ENCODE peak calls at places on chromosomes 4 and X, in nine cellular contexts. One of them, this sample, is unnamed.

GRCh38 chr4:24794111-24794860 is 1.1 kb upstream of the SOD3 start:
- DNase-seq in HCT116: no peak
- DNase-seq in spleen: no peak
- DNase-seq in stomach: no peak
- DNase-seq in vagina: no peak
- DNase-seq in upper lobe of left lung: no peak
- DNase-seq in HepG2: no peak
- DNase-seq in transverse colon: peak; percentile 17
- DNase-seq in endothelial cell of umbilical vein: no peak
- DNase-seq in this sample: no peak

GRCh38 chr4:7397206-7398103 is 37.3 kb downstream of the PSAPL1 start:
- DNase-seq in HCT116: no peak
- DNase-seq in spleen: peak; percentile 47
- DNase-seq in stomach: no peak
- DNase-seq in vagina: no peak
- DNase-seq in upper lobe of left lung: peak; percentile 12
- DNase-seq in HepG2: no peak
- DNase-seq in transverse colon: no peak
- DNase-seq in endothelial cell of umbilical vein: no peak
- DNase-seq in this sample: no peak

GRCh38 chrX:15723887-15724517 is 14.1 kb upstream of the CA5B start:
- DNase-seq in HCT116: no peak
- DNase-seq in spleen: no peak
- DNase-seq in stomach: no peak
- DNase-seq in vagina: no peak
- DNase-seq in upper lobe of left lung: no peak
- DNase-seq in HepG2: no peak
- DNase-seq in transverse colon: no peak
- DNase-seq in endothelial cell of umbilical vein: no peak
- DNase-seq in this sample: no peak

GRCh38 chr4:176708771-176709311 is 83.9 kb downstream of the VEGFC start:
- DNase-seq in HCT116: no peak
- DNase-seq in spleen: no peak
- DNase-seq in stomach: no peak
- DNase-seq in vagina: no peak
- DNase-seq in upper lobe of left lung: no peak
- DNase-seq in HepG2: no peak
- DNase-seq in transverse colon: no peak
- DNase-seq in endothelial cell of umbilical vein: peak; percentile 74
- DNase-seq in this sample: no peak

GRCh38 chr4:26178874-26179273 is 141.9 kb upstream of the RBPJ start:
- DNase-seq in HCT116: no peak
- DNase-seq in spleen: no peak
- DNase-seq in stomach: no peak
- DNase-seq in vagina: no peak
- DNase-seq in upper lobe of left lung: no peak
- DNase-seq in HepG2: no peak
- DNase-seq in transverse colon: peak; percentile 28
- DNase-seq in endothelial cell of umbilical vein: no peak
- DNase-seq in this sample: no peak

GRCh38 chr4:165726831-165727230 is 146.2 kb upstream of the TLL1 start:
- DNase-seq in HCT116: no peak
- DNase-seq in spleen: no peak
- DNase-seq in stomach: no peak
- DNase-seq in vagina: no peak
- DNase-seq in upper lobe of left lung: no peak
- DNase-seq in HepG2: no peak
- DNase-seq in transverse colon: no peak
- DNase-seq in endothelial cell of umbilical vein: no peak
- DNase-seq in this sample: no peak

GRCh38 chrX:19889582-19890342 is 2.4 kb upstream of the SH3KBP1 start:
- DNase-seq in HCT116: peak; percentile 37
- DNase-seq in spleen: no peak
- DNase-seq in stomach: no peak
- DNase-seq in vagina: no peak
- DNase-seq in upper lobe of left lung: no peak
- DNase-seq in HepG2: peak; percentile 88
- DNase-seq in transverse colon: peak; percentile 17
- DNase-seq in endothelial cell of umbilical vein: no peak
- DNase-seq in this sample: no peak

GRCh38 chrX:70437921-70438665 is 6.5 kb upstream of the DLG3 start:
- DNase-seq in HCT116: no peak
- DNase-seq in spleen: no peak
- DNase-seq in stomach: no peak
- DNase-seq in vagina: no peak
- DNase-seq in upper lobe of left lung: no peak
- DNase-seq in HepG2: no peak
- DNase-seq in transverse colon: no peak
- DNase-seq in endothelial cell of umbilical vein: no peak
- DNase-seq in this sample: no peak

GRCh38 chr4:95732061-95732460 is 107.8 kb upstream of the PDHA2 start:
- DNase-seq in HCT116: no peak
- DNase-seq in spleen: no peak
- DNase-seq in stomach: no peak
- DNase-seq in vagina: no peak
- DNase-seq in upper lobe of left lung: no peak
- DNase-seq in HepG2: no peak
- DNase-seq in transverse colon: no peak
- DNase-seq in endothelial cell of umbilical vein: peak; percentile 13
- DNase-seq in this sample: no peak

GRCh38 chrX:39893417-39894338 is 204.1 kb downstream of the BCOR start:
- DNase-seq in HCT116: no peak
- DNase-seq in spleen: no peak
- DNase-seq in stomach: no peak
- DNase-seq in vagina: no peak
- DNase-seq in upper lobe of left lung: no peak
- DNase-seq in HepG2: no peak
- DNase-seq in transverse colon: no peak
- DNase-seq in endothelial cell of umbilical vein: no peak
- DNase-seq in this sample: no peak

DNA sequence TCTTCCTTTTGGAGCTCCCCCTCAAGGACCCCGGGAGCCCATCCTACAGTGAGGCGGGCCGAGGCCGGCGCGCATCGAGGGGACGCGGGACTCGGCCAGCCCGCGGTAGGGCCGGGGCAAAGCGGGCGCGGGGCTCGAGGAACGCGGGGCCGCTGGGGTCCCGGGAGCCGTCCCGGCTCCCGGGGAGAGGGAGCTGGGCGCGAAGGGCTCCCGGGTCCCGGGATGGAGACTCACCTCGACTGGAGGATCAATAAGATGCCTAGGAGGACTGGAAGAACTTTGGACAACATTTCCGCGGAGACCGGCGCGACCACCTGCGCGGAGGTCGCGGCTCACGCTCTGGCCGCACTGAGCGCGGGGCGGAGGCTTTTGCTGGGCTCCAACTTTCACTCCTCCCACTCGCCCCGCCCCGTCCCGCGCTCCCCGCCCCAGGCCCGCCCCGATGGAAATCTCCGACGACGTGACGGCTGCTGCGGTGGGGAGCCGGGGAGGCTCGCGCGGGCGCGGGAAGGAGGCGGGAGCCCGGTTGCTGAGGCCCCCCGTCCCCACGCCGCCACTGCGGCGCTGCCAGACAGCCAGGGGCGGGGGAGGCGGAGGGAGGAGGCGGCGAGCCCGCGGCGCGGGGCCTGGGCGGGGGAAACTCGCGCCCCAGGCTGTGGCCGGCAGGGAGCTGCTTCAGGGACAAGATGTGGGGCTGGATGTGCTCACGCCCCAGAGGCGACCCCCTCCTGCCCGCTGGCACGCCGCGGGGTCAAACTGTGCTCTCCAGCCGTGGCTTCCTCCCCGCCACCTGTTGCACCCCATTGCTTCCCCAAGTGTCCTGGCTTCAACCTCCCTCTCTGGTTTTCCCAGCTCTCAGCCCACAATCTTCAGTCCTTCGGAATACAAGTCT is at the start of gene GABRE:
- DNase-seq in HCT116: no peak
- DNase-seq in spleen: no peak
- DNase-seq in stomach: peak; percentile 28
- DNase-seq in vagina: no peak
- DNase-seq in upper lobe of left lung: peak; percentile 38
- DNase-seq in HepG2: no peak
- DNase-seq in transverse colon: peak; percentile 73
- DNase-seq in endothelial cell of umbilical vein: peak; percentile 61
- DNase-seq in this sample: no peak
- TF ChIP-seq POLR2AphosphoS5 in HCT116: peak; percentile 68
- TF ChIP-seq POLR2AphosphoS5 in spleen: peak; percentile 46
- TF ChIP-seq POLR2AphosphoS5 in stomach: peak; percentile 71
- TF ChIP-seq POLR2AphosphoS5 in vagina: peak; percentile 81
- TF ChIP-seq POLR2AphosphoS5 in upper lobe of left lung: peak; percentile 60
- TF ChIP-seq POLR2AphosphoS5 in HepG2: peak; percentile 92
- TF ChIP-seq POLR2AphosphoS5 in transverse colon: peak; percentile 91
- TF ChIP-seq POLR2AphosphoS5 in endothelial cell of umbilical vein: peak; percentile 60
- TF ChIP-seq POLR2AphosphoS5 in this sample: no peak

DNA sequence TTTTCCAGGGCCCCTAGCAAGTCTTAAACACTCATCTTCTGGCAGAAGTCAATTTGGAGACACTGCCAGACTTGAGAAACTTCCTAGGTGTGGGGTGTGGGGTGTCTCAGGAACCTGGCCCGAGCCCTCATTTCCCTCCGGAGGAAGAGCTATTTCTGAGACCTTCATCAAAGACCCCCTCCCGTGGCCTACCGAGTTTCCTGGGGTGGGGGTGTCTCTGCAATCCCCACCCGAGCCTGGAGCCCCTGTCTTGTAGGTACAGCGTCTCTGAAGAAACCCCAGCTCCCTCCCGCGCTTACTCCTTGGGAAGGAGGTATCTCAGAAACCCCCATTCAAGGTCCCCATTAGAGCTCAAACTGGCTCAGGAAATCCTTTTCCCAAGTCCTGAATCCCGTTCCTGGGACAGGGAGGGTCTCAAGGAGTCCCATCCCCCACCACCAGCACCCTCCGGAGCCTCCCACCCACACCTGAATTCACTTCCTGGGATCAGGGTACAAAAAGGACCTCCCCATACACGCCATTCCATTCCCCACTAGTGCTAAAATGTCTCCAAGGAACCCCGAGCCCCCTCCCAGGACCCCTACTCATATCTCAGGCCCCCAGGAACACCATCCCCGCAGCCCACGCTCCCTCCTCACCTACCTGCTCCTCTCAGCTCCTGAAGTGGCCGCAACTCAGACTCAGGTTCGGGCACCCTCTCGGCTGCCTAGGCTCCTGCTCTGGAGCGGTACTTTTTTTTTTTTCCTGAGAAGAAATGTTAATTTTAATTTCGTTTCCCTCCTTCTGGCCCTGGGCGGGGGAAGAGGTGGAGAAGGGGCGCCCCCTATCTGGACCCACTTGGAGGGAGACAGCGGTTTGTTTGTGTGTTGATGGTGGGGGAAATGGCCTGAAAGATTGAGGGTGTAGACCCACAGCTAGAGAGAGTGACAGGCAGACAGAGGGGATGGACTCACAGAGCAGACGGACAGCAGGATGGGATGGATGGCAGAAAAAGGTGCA is 1.1 kb downstream of the SLC38A5 start:
- DNase-seq in HCT116: no peak
- DNase-seq in spleen: peak; percentile 69
- DNase-seq in stomach: no peak
- DNase-seq in vagina: no peak
- DNase-seq in upper lobe of left lung: no peak
- DNase-seq in HepG2: no peak
- DNase-seq in transverse colon: peak; percentile 31
- DNase-seq in endothelial cell of umbilical vein: no peak
- DNase-seq in this sample: no peak
- TF ChIP-seq POLR2A in HCT116: no peak
- TF ChIP-seq POLR2A in spleen: no peak
- TF ChIP-seq POLR2A in stomach: no peak
- TF ChIP-seq POLR2A in vagina: no peak
- TF ChIP-seq POLR2A in upper lobe of left lung: no peak
- TF ChIP-seq POLR2A in HepG2: no peak
- TF ChIP-seq POLR2A in transverse colon: no peak
- TF ChIP-seq POLR2A in endothelial cell of umbilical vein: no peak
- TF ChIP-seq POLR2A in this sample: no peak

DNA sequence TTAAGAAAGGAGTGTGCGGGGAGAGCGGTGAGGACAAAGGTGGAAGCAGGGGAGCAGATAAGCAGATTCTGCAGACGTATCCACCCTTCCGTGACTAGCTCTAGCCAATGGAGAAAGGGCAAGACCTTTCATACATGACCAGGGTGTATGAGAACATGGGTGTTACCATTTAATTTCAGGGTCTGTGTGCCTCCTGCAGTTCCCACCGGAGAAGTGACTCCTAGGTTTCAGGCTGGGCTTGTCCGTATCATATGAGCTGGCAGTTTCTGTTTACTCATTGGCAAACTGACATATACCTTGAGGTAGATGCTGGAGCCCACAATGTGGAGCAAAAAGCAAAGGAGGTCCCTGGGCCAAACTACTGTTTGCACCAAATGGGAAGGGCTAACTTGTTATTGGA is 6.8 kb downstream of the RBM47 start:
- DNase-seq in HCT116: no peak
- DNase-seq in spleen: no peak
- DNase-seq in stomach: peak; percentile 64
- DNase-seq in vagina: no peak
- DNase-seq in upper lobe of left lung: no peak
- DNase-seq in HepG2: no peak
- DNase-seq in transverse colon: no peak
- DNase-seq in endothelial cell of umbilical vein: no peak
- DNase-seq in this sample: no peak
- TF ChIP-seq POLR2AphosphoS5 in HCT116: no peak
- TF ChIP-seq POLR2AphosphoS5 in spleen: no peak
- TF ChIP-seq POLR2AphosphoS5 in stomach: peak; percentile 60
- TF ChIP-seq POLR2AphosphoS5 in vagina: no peak
- TF ChIP-seq POLR2AphosphoS5 in upper lobe of left lung: no peak
- TF ChIP-seq POLR2AphosphoS5 in HepG2: no peak
- TF ChIP-seq POLR2AphosphoS5 in transverse colon: no peak
- TF ChIP-seq POLR2AphosphoS5 in endothelial cell of umbilical vein: no peak
- TF ChIP-seq POLR2AphosphoS5 in this sample: peak; percentile 12

GRCh38 chr4:15005474-15006115 is 3.3 kb downstream of the CPEB2 start:
- DNase-seq in HCT116: no peak
- DNase-seq in spleen: no peak
- DNase-seq in stomach: no peak
- DNase-seq in vagina: no peak
- DNase-seq in upper lobe of left lung: no peak
- DNase-seq in HepG2: no peak
- DNase-seq in transverse colon: no peak
- DNase-seq in endothelial cell of umbilical vein: peak; percentile 27
- DNase-seq in this sample: no peak

GRCh38 chr4:15006416-15007024 is 4.2 kb downstream of the CPEB2 start:
- DNase-seq in HCT116: no peak
- DNase-seq in spleen: no peak
- DNase-seq in stomach: no peak
- DNase-seq in vagina: no peak
- DNase-seq in upper lobe of left lung: no peak
- DNase-seq in HepG2: no peak
- DNase-seq in transverse colon: no peak
- DNase-seq in endothelial cell of umbilical vein: peak; percentile 58
- DNase-seq in this sample: no peak

GRCh38 chr4:15003891-15004700 is 1.8 kb downstream of the CPEB2 start:
- DNase-seq in HCT116: no peak
- DNase-seq in spleen: peak; percentile 95
- DNase-seq in stomach: peak; percentile 49
- DNase-seq in vagina: no peak
- DNase-seq in upper lobe of left lung: peak; percentile 52
- DNase-seq in HepG2: no peak
- DNase-seq in transverse colon: peak; percentile 45
- DNase-seq in endothelial cell of umbilical vein: peak; percentile 30
- DNase-seq in this sample: peak; percentile 11

GRCh38 chr4:15003441-15003890 is 1.2 kb downstream of the CPEB2 start:
- DNase-seq in HCT116: no peak
- DNase-seq in spleen: peak; percentile 95
- DNase-seq in stomach: peak; percentile 63
- DNase-seq in vagina: no peak
- DNase-seq in upper lobe of left lung: peak; percentile 37
- DNase-seq in HepG2: no peak
- DNase-seq in transverse colon: peak; percentile 68
- DNase-seq in endothelial cell of umbilical vein: no peak
- DNase-seq in this sample: peak; percentile 31

GRCh38 chr4:15004701-15005301 is 2.5 kb downstream of the CPEB2 start:
- DNase-seq in HCT116: no peak
- DNase-seq in spleen: peak; percentile 94
- DNase-seq in stomach: peak; percentile 93
- DNase-seq in vagina: no peak
- DNase-seq in upper lobe of left lung: peak; percentile 90
- DNase-seq in HepG2: peak; percentile 20
- DNase-seq in transverse colon: peak; percentile 91
- DNase-seq in endothelial cell of umbilical vein: peak; percentile 71
- DNase-seq in this sample: peak; percentile 21
- TF ChIP-seq POLR2A in HCT116: no peak
- TF ChIP-seq POLR2A in spleen: no peak
- TF ChIP-seq POLR2A in stomach: no peak
- TF ChIP-seq POLR2A in vagina: no peak
- TF ChIP-seq POLR2A in upper lobe of left lung: no peak
- TF ChIP-seq POLR2A in HepG2: no peak
- TF ChIP-seq POLR2A in transverse colon: peak; percentile 87
- TF ChIP-seq POLR2A in endothelial cell of umbilical vein: no peak
- TF ChIP-seq POLR2A in this sample: no peak